ENCODE peak calls at places on chromosomes 1 and 21, in nine cellular contexts. G is Calu3, P is suprapubic skin, V is kidney, E is AG09319, N is neural crest cell, A is lower lobe of right lung, I is K562, Q is cardiac muscle cell. B is an unnamed sample.

GRCh38 chr1:87686671-87687070 is 358.0 kb downstream of the LMO4 start:
- DNase-seq in G (no peak), P (no peak), V (no peak), E (no peak), N (no peak), A (no peak), I (no peak), Q (no peak), B (no peak)

GRCh38 chr1:196902344-196902743 is 14.5 kb downstream of the CFHR4 start:
- DNase-seq in G (no peak), P (no peak), V (no peak), E (no peak), N (no peak), A (no peak), I (no peak), Q (no peak), B (no peak)

GRCh38 chr1:192578144-192578909 is 2.8 kb downstream of the RGS1 start:
- DNase-seq in G (no peak), P (no peak), V (no peak), E (no peak), N (no peak), A (no peak), I (no peak), Q (no peak), B (no peak)

GRCh38 chr1:1626207-1627141 is 5.5 kb upstream of the MMP23B start:
- DNase-seq in G (no peak), P (peak; percentile 67), V (peak; percentile 73), E (no peak), N (no peak), A (peak; percentile 42), I (no peak), Q (no peak), B (no peak)

GRCh38 chr21:35994605-35995004 is 65.7 kb downstream of the SETD4 start:
- DNase-seq in G (no peak), P (no peak), V (no peak), E (no peak), N (no peak), A (no peak), I (peak; percentile 22), Q (no peak), B (no peak)

GRCh38 chr1:61266738-61267137 is 184.4 kb downstream of the NFIA start:
- DNase-seq in G (no peak), P (no peak), V (no peak), E (no peak), N (no peak), A (no peak), I (no peak), Q (no peak), B (no peak)

GRCh38 chr1:210233216-210233494 is 559 bp downstream of the SERTAD4 start:
- DNase-seq in G (peak; percentile 52), P (peak; percentile 62), V (peak; percentile 76), E (no peak), N (no peak), A (no peak), I (no peak), Q (peak; percentile 24), B (peak; percentile 30)

GRCh38 chr21:43196789-43197188 is 28.0 kb downstream of the CRYAA start:
- DNase-seq in G (peak; percentile 67), P (peak; percentile 65), V (peak; percentile 84), E (no peak), N (no peak), A (no peak), I (no peak), Q (peak; percentile 56), B (no peak)

GRCh38 chr1:201937624-201938212 is 8.6 kb downstream of the LMOD1 start:
- DNase-seq in G (no peak), P (no peak), V (no peak), E (peak; percentile 34), N (no peak), A (no peak), I (no peak), Q (peak; percentile 78), B (no peak)

GRCh38 chr1:182389619-182390047 is 2.0 kb downstream of the GLUL start:
- DNase-seq in G (no peak), P (no peak), V (no peak), E (no peak), N (no peak), A (peak; percentile 57), I (no peak), Q (no peak), B (no peak)

GRCh38 chr21:43740497-43741156 is 21.7 kb downstream of the PDXK start:
- DNase-seq in G (peak; percentile 75), P (no peak), V (no peak), E (no peak), N (peak; percentile 32), A (peak; percentile 69), I (no peak), Q (peak; percentile 53), B (peak; percentile 37)

GRCh38 chr1:155176544-155177071 is 3.0 kb downstream of the TRIM46 start:
- DNase-seq in G (peak; percentile 93), P (peak; percentile 89), V (peak; percentile 90), E (no peak), N (peak; percentile 87), A (peak; percentile 88), I (peak; percentile 83), Q (peak; percentile 77), B (peak; percentile 86)
- TF ChIP-seq CTCF in G (peak; percentile 95), P (peak; percentile 83), V (peak; percentile 97), E (peak; percentile 89), N (peak; percentile 90), A (peak; percentile 93), I (peak; percentile 93), Q (peak; percentile 92), B (peak; percentile 81)

GRCh38 chr1:117683571-117684285 is 77.9 kb downstream of the TENT5C start:
- DNase-seq in G (no peak), P (no peak), V (no peak), E (no peak), N (no peak), A (no peak), I (no peak), Q (peak; percentile 46), B (no peak)

GRCh38 chr1:117686907-117687306 is 81.1 kb downstream of the TENT5C start:
- DNase-seq in G (no peak), P (no peak), V (no peak), E (no peak), N (no peak), A (no peak), I (no peak), Q (peak; percentile 74), B (no peak)

GRCh38 chr1:117690230-117690629 is 84.4 kb downstream of the TENT5C start:
- DNase-seq in G (no peak), P (no peak), V (no peak), E (no peak), N (no peak), A (no peak), I (no peak), Q (no peak), B (no peak)

GRCh38 chr1:117682372-117682771 is 76.5 kb downstream of the TENT5C start:
- DNase-seq in G (no peak), P (no peak), V (no peak), E (no peak), N (no peak), A (no peak), I (no peak), Q (no peak), B (no peak)

GRCh38 chr1:117685936-117686806 is 80.3 kb downstream of the TENT5C start:
- DNase-seq in G (no peak), P (no peak), V (no peak), E (no peak), N (no peak), A (no peak), I (no peak), Q (no peak), B (no peak)
- TF ChIP-seq CTCF in G (no peak), P (no peak), V (no peak), E (no peak), N (no peak), A (no peak), I (peak; percentile 41), Q (peak; percentile 3), B (no peak)

GRCh38 chr1:56397409-56397808 is 182.0 kb downstream of the PLPP3 start:
- DNase-seq in G (no peak), P (no peak), V (no peak), E (peak; percentile 23), N (no peak), A (no peak), I (no peak), Q (peak; percentile 54), B (no peak)
- TF ChIP-seq CTCF in G (no peak), P (no peak), V (no peak), E (no peak), N (no peak), A (no peak), I (no peak), Q (no peak), B (no peak)

GRCh38 chr1:107512836-107513235 is 372.0 kb downstream of the NTNG1 start:
- DNase-seq in G (no peak), P (no peak), V (no peak), E (no peak), N (no peak), A (no peak), I (no peak), Q (no peak), B (no peak)
- TF ChIP-seq CTCF in G (no peak), P (no peak), V (no peak), E (no peak), N (no peak), A (no peak), I (no peak), Q (no peak), B (no peak)

GRCh38 chr1:229848762-229849677 is 218.0 kb upstream of the GALNT2 start:
- DNase-seq in G (peak; percentile 48), P (no peak), V (no peak), E (no peak), N (no peak), A (no peak), I (peak; percentile 66), Q (peak; percentile 43), B (peak; percentile 31)
- TF ChIP-seq CTCF in G (peak; percentile 75), P (no peak), V (peak; percentile 23), E (peak; percentile 14), N (peak; percentile 69), A (peak; percentile 49), I (peak; percentile 80), Q (peak; percentile 61), B (peak; percentile 53)

DNA sequence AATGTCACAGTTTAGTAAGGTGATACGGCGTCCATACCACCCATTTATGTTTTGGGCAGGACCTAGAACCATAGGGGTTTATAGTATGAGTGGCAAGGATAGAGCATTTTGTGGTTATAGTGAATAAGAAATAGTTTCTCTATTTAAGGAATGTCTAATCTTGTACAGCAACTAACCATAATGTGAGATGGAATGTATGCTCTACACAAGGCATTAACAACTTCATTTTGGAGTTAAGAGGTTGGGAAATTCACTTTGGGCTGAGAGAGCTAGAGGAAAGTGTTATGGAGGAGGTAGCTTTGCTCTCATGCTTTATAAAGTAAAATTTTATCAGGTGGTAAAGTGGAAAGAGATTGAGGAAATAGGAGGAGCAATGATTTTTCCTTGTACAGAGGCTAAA is 3.0 kb upstream of the MCL1 start:
- DNase-seq in G (no peak), P (no peak), V (no peak), E (no peak), N (no peak), A (no peak), I (no peak), Q (peak; percentile 59), B (no peak)
- TF ChIP-seq CTCF in G (no peak), P (no peak), V (no peak), E (no peak), N (no peak), A (no peak), I (no peak), Q (no peak), B (no peak)

GRCh38 chr1:64251971-64252370 is 48.5 kb downstream of the UBE2U start:
- DNase-seq in G (no peak), P (no peak), V (no peak), E (no peak), N (no peak), A (no peak), I (no peak), Q (no peak), B (no peak)
- TF ChIP-seq CTCF in G (no peak), P (no peak), V (no peak), E (no peak), N (no peak), A (no peak), I (peak; percentile 22), Q (peak; percentile 13), B (no peak)